ENCODE peak calls at places on chromosomes 7 and 10, in four cellular contexts. T is ovary, F is body of pancreas, Z is cardiac muscle cell. D is an unnamed sample.

GRCh38 chr7:142897691-142898090 is 12.1 kb upstream of the TRPV6 start:
- DNase-seq in T (no peak), F (no peak), Z (no peak), D (no peak)

GRCh38 chr10:6386346-6386745 is 183.6 kb downstream of the PFKFB3 start:
- DNase-seq in T (no peak), F (no peak), Z (no peak), D (peak)

GRCh38 chr7:140348161-140348849 is 50.0 kb downstream of the SLC37A3 start:
- DNase-seq in T (no peak), F (no peak), Z (no peak), D (no peak)

GRCh38 chr10:110783509-110784103 is 88.1 kb upstream of the PDCD4 start:
- DNase-seq in T (no peak), F (no peak), Z (no peak), D (no peak)

GRCh38 chr7:145681646-145682045 is 435.0 kb upstream of the CNTNAP2 start:
- DNase-seq in T (no peak), F (no peak), Z (no peak), D (no peak)

GRCh38 chr7:28479507-28479947 is 67.2 kb downstream of the CREB5 start:
- DNase-seq in T (no peak), F (no peak), Z (no peak), D (no peak)

GRCh38 chr7:126079151-126079550 is 1149.5 kb upstream of the POT1 start:
- DNase-seq in T (no peak), F (no peak), Z (no peak), D (no peak)

GRCh38 chr10:1368772-1369171 is 312.6 kb downstream of the WDR37 start:
- DNase-seq in T (no peak), F (peak), Z (peak), D (no peak)

GRCh38 chr7:150753826-150754603 is 16.8 kb downstream of the GIMAP5 start:
- DNase-seq in T (no peak), F (no peak), Z (peak), D (no peak)

GRCh38 chr10:87505366-87506113 is 847 bp downstream of the MINPP1 start:
- DNase-seq in T (peak), F (peak), Z (peak), D (peak)

GRCh38 chr10:64041989-64042490 is 520.8 kb downstream of the REEP3 start:
- DNase-seq in T (no peak), F (no peak), Z (no peak), D (no peak)

GRCh38 chr7:29748286-29749099 is 57.8 kb upstream of the WIPF3 start:
- DNase-seq in T (no peak), F (no peak), Z (peak), D (no peak)

GRCh38 chr7:2259480-2259879 is 17.5 kb downstream of the NUDT1 start:
- DNase-seq in T (no peak), F (no peak), Z (no peak), D (no peak)

GRCh38 chr10:103685880-103686669 is 169.3 kb downstream of the SH3PXD2A start:
- DNase-seq in T (peak), F (peak), Z (peak), D (peak)

GRCh38 chr7:143394777-143395176 is 13.6 kb downstream of the ZYX start:
- DNase-seq in T (no peak), F (no peak), Z (no peak), D (no peak)

GRCh38 chr7:135959655-135960363 is 17.4 kb downstream of the MTPN start:
- DNase-seq in T (no peak), F (no peak), Z (no peak), D (no peak)

DNA sequence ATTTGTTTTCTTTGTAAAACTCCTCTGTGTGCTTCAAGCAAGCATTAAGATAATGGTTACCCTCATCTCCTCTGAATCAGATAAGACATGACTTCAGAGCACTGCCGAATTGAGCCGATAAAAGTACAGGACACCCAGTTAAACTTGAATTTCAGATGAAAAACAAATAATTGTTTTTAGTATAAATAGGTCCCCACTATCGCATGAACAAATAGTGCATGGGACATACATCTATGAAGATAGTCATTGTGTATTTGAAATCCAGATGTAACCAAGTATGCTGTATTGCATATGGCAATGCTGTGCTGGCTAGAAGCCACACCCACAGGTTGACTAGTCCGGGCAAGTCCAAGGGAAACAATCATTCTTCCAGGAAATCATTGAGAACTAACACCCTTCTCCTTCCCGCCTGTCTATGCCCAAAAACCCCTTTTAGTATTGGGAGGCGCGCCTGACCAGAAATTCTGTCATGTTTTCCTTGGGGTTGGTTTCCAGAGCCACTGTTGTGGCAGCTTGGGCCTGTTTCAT is 12.6 kb upstream of the FGFR2 start:
- DNase-seq in T (no peak), F (no peak), Z (no peak), D (no peak)
- H3K27ac ChIP-seq in T (no peak), F (no peak), Z (no peak), D (no peak)

DNA sequence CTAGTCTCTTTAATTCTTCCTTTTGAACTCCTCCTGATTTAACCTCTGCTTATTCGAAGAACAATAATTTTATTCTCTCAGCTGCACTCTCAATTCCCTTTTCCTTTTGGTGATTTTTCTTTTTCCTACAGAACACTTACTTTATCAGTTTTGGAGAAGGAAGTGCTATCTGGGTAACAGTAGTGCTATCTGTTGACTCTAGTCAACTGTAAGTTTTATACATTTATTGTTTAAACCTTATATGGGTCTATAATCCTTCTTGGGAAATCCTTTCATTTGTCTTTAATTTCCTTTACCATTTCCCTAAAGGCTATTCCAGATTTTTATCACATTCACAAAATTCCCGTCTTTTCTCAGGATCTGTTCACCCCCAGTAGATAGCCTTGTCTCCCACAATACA is 64.2 kb downstream of the CFTR start:
- DNase-seq in T (no peak), F (no peak), Z (no peak), D (no peak)
- H3K27ac ChIP-seq in T (no peak), F (no peak), Z (no peak), D (no peak)

DNA sequence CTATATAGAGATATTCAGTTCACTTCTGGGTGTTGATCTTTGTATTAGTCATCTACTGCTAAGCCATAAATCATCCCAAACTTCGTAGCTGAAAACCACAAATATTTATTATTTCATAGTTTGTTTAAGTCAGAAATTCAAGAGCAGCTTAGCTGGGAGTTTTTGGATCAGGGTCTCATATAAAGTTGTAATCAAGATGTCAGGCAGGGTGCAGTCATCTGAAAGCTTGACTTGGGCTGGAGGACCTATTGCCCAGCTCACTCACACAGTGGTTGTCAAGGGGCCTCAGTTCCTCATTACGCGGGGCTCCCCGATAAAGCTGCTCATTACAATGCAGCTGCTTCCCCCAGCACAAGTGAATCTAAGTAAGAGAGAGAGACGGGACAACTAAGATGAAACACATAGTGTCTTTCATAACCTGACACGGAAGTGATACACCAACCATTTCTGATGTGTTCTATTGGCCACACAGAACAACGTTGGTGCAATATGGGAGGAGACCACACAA is 15.7 kb downstream of the PPP1R3C start:
- DNase-seq in T (no peak), F (no peak), Z (no peak), D (no peak)
- H3K27ac ChIP-seq in T (no peak), F (no peak), Z (no peak), D (no peak)

DNA sequence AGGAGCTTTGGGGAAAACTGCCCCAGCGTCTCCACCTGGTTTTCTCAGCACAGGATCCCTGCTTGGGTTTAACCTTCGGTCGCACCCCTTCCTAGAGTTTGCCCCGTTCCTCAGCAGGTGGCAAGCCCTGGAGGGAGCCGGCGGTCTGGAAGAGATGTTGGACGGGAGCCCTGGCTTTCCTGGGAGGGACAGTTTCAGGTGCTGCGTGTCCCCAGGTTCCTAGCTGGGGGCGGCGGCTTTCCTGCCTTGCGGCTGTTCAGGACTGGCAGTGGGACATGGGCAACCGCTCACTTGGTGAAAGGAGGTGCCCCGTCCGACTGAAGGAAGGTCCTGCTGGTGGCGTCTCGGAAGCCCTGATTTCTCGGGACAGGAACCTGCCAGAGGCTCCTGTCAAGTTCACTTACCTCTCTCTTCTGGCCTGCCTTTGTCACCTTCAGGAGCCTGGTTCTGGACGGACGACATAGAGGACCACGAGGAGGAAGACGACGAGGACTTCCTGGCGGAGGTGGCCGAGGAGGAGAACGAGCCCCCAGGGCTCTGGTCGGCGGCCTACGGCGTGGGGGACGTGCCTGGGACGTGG is 14.8 kb downstream of the ZNF316 start:
- DNase-seq in T (no peak), F (no peak), Z (no peak), D (no peak)
- H3K27ac ChIP-seq in T (no peak), F (no peak), Z (no peak), D (no peak)

DNA sequence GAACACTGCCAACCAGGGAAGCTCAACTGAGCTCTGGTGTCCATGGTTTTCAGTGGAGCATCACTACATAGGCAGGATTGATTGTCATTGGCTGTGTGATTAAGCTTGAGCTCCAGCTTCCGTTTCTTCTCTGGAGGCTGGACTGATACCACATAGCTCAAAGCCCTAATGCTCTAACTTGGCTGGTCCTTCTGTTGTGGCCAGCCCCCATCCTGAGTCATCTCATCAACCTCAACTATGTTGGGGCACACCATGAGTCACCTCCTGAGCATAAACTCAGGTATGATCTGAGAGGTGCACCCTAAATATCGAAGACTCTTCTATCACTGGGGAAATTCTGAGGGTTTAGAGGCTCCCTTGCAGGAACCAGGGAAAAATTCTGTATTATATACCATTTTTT is 114.5 kb upstream of the INHBA start:
- DNase-seq in T (no peak), F (no peak), Z (no peak), D (no peak)
- H3K27ac ChIP-seq in T (no peak), F (no peak), Z (no peak), D (no peak)

DNA sequence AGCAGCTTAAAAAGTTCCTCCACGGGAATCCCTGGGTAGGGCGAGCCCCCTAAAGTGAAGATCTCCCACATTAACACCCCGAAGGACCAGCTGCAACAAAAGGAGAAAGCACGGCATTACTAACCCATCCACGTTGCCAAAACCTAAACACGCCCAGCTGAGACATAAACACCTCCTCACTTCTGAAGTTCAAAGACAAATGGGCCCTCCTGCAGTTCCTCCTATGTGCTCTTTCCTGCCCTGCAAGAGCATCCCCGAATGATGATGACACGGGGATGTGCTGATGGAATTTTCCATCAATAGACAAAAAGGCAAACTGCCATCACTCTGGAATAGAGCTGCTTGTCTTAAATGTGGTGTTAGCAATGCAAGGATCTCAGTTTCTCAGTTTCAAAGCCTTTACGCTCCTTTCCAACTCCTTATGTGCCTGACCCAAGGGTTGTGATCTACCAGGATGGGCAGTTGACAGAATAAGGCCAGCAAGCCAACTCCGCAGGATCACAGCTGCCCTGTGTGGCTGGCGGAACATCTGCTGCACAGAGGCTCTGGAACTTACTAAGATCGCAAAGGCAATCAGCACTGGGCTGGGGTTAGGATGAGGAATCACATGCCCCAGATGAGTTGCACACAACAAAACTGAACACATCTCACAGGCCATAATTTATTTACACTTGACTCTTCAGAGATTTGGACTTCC is 112.7 kb downstream of the FGFR2 start:
- DNase-seq in T (no peak), F (no peak), Z (no peak), D (no peak)
- H3K27ac ChIP-seq in T (no peak), F (no peak), Z (no peak), D (peak)